ENCODE peak calls at places on chromosomes 16 and 17, in ten cellular contexts. W, B, U, M, E, T, O, V, A and R are unnamed samples.

GRCh38 chr17:66667491-66668030 is 167.4 kb upstream of the CACNG5 start:
- DNase-seq in W (no peak), B (no peak), U (no peak), M (no peak), E (no peak), T (peak; percentile 56), O (no peak), V (no peak), A (no peak), R (no peak)

GRCh38 chr17:14950216-14950615 is 314.9 kb downstream of the PMP22 start:
- DNase-seq in W (no peak), B (no peak), U (no peak), M (no peak), E (no peak), T (no peak), O (no peak), V (peak; percentile 11), A (no peak), R (no peak)

GRCh38 chr17:42246515-42246914 is 29.7 kb downstream of the STAT5B start:
- DNase-seq in W (no peak), B (no peak), U (no peak), M (no peak), E (no peak), T (peak; percentile 32), O (no peak), V (no peak), A (no peak), R (no peak)

GRCh38 chr17:3669548-3669947 is 936 bp downstream of the EMC6 start:
- DNase-seq in W (no peak), B (no peak), U (no peak), M (no peak), E (no peak), T (no peak), O (no peak), V (no peak), A (no peak), R (no peak)

GRCh38 chr17:9729034-9729650 is 62.2 kb downstream of the DHRS7C start:
- DNase-seq in W (no peak), B (peak; percentile 66), U (no peak), M (no peak), E (no peak), T (peak; percentile 65), O (no peak), V (peak; percentile 35), A (no peak), R (peak; percentile 60)

GRCh38 chr17:83180264-83180995 is 101.0 kb downstream of the METRNL start:
- DNase-seq in W (no peak), B (peak; percentile 2), U (no peak), M (no peak), E (no peak), T (no peak), O (no peak), V (no peak), A (no peak), R (no peak)

GRCh38 chr17:751269-752001 is 629 bp downstream of the GEMIN4 start:
- DNase-seq in W (no peak), B (peak; percentile 41), U (peak; percentile 37), M (no peak), E (peak; percentile 44), T (peak; percentile 69), O (peak; percentile 17), V (no peak), A (peak; percentile 69), R (peak; percentile 47)

GRCh38 chr17:80116923-80117380 is 15.6 kb downstream of the GAA start:
- DNase-seq in W (no peak), B (peak; percentile 3), U (no peak), M (no peak), E (no peak), T (no peak), O (no peak), V (no peak), A (peak; percentile 37), R (no peak)

GRCh38 chr17:81273698-81274470 is 21.2 kb downstream of the SLC38A10 start:
- DNase-seq in W (no peak), B (no peak), U (no peak), M (peak; percentile 55), E (no peak), T (peak; percentile 44), O (no peak), V (no peak), A (no peak), R (no peak)

GRCh38 chr17:49990921-49991320 is 4.1 kb downstream of the DLX3 start:
- DNase-seq in W (no peak), B (no peak), U (no peak), M (no peak), E (no peak), T (no peak), O (no peak), V (no peak), A (no peak), R (no peak)

DNA sequence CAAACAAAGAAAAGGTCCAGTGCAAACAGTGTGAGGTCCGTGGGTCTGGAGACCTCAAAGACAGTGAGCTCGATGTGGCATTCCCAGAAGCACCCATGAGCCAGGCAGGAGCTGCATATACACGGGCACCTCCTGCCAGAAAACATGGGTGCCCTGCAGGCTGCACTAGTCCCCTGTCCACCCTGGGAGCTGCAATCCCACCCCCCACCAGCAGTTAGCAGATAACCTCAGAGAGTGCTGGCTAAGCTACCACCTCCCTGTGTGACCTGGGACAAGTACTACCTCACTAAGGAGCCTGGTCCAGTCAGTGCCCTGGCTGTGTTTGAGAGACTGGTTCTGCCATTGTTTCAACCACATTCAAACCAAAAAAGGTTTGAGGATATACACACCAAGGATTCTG is 135.7 kb downstream of the ZNF423 start:
- DNase-seq in W (no peak), B (no peak), U (no peak), M (no peak), E (no peak), T (no peak), O (no peak), V (no peak), A (no peak), R (no peak)
- TF ChIP-seq CTCF in W (no peak), B (no peak), U (no peak), M (no peak), E (no peak), T (no peak), O (no peak), V (no peak), A (no peak), R (no peak)

GRCh38 chr17:11953924-11954323 is 43.4 kb downstream of the ZNF18 start:
- DNase-seq in W (no peak), B (no peak), U (no peak), M (no peak), E (no peak), T (no peak), O (no peak), V (no peak), A (no peak), R (peak; percentile 4)

GRCh38 chr17:11948791-11949190 is 48.5 kb downstream of the ZNF18 start:
- DNase-seq in W (peak; percentile 36), B (peak; percentile 35), U (no peak), M (no peak), E (peak; percentile 28), T (no peak), O (peak; percentile 24), V (no peak), A (no peak), R (peak; percentile 86)

GRCh38 chr17:11950771-11951519 is 46.3 kb downstream of the ZNF18 start:
- DNase-seq in W (no peak), B (no peak), U (no peak), M (no peak), E (no peak), T (no peak), O (no peak), V (no peak), A (no peak), R (peak; percentile 12)

GRCh38 chr17:11954961-11955360 is 42.3 kb downstream of the ZNF18 start:
- DNase-seq in W (no peak), B (no peak), U (no peak), M (no peak), E (no peak), T (no peak), O (no peak), V (no peak), A (no peak), R (no peak)

GRCh38 chr17:11952610-11953009 is 44.7 kb downstream of the ZNF18 start:
- DNase-seq in W (no peak), B (no peak), U (no peak), M (no peak), E (no peak), T (no peak), O (no peak), V (no peak), A (no peak), R (no peak)
- H3K4me3 ChIP-seq in W (no peak overlapping the region), B (no peak overlapping the region), U (no peak overlapping the region), M (no peak overlapping the region), E (no peak overlapping the region), T (no peak overlapping the region), O (no peak overlapping the region), V (no peak overlapping the region), A (no peak overlapping the region), R (no peak overlapping the region)

DNA sequence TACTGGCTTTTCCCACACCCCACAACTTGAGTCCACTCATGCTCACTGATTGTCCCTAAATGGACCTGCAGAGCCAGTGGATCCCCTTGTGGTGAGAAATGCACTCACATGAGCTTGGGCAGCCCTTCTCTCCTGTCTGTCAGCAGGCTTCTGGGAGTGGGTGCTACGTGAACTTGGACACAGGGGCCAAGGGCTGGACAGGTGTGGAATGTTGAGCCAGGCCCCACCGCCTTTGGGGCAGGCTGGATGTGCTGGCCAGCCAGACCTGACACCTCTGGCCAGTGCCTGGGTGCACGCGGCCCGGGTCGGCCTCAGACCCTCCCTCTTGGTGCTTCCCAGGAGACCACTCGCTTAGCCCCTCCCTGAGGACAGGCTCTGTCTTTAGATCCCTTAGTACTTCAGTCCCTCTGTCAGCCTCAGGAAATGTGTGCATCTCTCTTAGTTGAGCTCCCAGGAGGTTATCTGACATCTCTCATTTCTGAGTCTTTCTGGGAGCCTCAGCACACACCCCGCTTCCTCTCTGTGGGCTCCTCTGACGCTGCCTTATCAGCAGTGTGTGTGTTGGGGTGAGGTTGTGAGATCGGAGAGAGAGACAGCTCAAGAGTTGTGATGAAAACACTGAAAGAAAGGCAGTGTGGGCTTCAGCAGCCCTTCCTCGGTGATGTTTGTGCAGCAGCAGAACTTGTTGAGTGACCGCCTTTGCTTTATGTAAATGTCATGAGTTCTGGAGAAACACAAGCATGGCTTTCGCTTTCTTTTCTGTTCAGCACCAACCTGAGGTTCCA is 117.0 kb downstream of the RAB11FIP4 start:
- DNase-seq in W (no peak), B (no peak), U (peak; percentile 48), M (no peak), E (no peak), T (no peak), O (no peak), V (no peak), A (peak; percentile 45), R (no peak)
- TF ChIP-seq CTCF in W (no peak), B (peak; percentile 29), U (no peak), M (peak; percentile 31), E (no peak), T (peak; percentile 19), O (no peak), V (no peak), A (no peak), R (peak; percentile 25)

DNA sequence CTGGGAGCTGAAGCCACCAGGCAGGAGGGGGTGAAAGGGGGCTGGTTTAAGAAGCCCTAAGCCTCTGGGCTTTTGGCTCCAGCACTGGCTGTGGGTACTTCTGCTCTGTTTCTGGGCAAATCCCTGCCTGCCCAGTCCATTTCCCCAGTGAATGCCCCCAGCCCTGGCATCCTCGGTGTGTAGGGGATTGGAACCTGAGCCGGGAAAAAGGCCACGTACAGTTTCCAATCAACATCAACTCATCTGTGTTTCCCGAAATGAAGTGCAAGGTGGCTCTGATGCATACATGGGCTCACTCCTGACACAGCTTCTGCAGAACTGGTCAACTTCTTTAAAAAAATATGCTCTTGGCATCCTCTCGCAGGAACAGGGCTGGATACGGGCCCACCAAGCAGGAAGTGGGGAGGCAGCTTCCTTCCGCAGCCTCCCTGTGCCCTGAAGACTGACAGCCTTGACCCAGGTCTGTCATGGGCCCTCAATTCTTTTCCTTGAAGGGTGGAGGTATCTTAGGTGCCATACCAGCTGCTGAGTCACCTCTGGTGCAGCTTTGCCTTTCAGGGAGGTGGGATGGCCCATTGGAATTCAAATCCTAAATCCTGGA is 73.3 kb downstream of the N4BP1 start:
- DNase-seq in W (peak; percentile 35), B (no peak), U (no peak), M (no peak), E (no peak), T (peak; percentile 41), O (no peak), V (no peak), A (peak; percentile 64), R (peak; percentile 40)
- H3K4me3 ChIP-seq in W (no peak overlapping the region), B (no peak overlapping the region), U (no peak overlapping the region), M (no peak overlapping the region), E (no peak overlapping the region), T (no peak overlapping the region), O (no peak overlapping the region), V (no peak overlapping the region), A (no peak overlapping the region), R (no peak overlapping the region)